ENCODE peak calls at places on chromosomes 1 and 21, in four cellular contexts. W is activated CD4-positive, alpha-beta T cell treated with anti-CD3 and anti-CD28 coated beads, Interleukin-2, amount 10 ng/mL, durations not matched to agents 7 days and 5 days; Z is PC-3; Y is transverse colon. A is an unnamed sample.
A peak's percentile ranks its signal among the peaks of the same experiment; 100 is the strongest.

GRCh38 chr1:93459126-93459525 is 11.2 kb downstream of the FNBP1L start:
- DNase-seq in Y (no peak), W (no peak), Z (no peak), A (no peak)

GRCh38 chr1:225762002-225762441 is 15.6 kb upstream of the SRP9 start:
- DNase-seq in W (no peak), Z (no peak), Y (no peak), A (no peak)

GRCh38 chr1:154862927-154863701 is 7.0 kb downstream of the KCNN3 start:
- DNase-seq in Z (no peak), W (no peak), Y (no peak), A (no peak)

GRCh38 chr1:225866061-225866844 is 15.9 kb downstream of the TMEM63A start:
- DNase-seq in Y (no peak), Z (peak; percentile 95), W (peak; percentile 78), A (no peak)

GRCh38 chr21:26085100-26085499 is 85.5 kb downstream of the APP start:
- DNase-seq in Y (no peak), Z (no peak), W (no peak), A (no peak)

GRCh38 chr1:231590453-231591198 is 36.0 kb upstream of the DISC1 start:
- DNase-seq in Z (peak; percentile 81), W (peak; percentile 57), Y (peak; percentile 53), A (peak; percentile 51)

GRCh38 chr1:246930830-246931548 is 759 bp downstream of the AHCTF1 start:
- DNase-seq in Y (peak; percentile 60), Z (peak; percentile 43), W (peak; percentile 45), A (peak; percentile 71)

GRCh38 chr21:42062543-42063022 is 8.5 kb upstream of the UMODL1 start:
- DNase-seq in W (peak; percentile 96), Z (no peak), Y (peak; percentile 76), A (peak; percentile 72)